ENCODE peak calls at places on chromosomes 5 and 9, in seven cellular contexts. N is neuronal stem cell, E is mesendoderm, M is mesenchymal stem cell, U is H1, W is H9, L is trophoblast cell. T is an unnamed sample.
A peak's percentile ranks its signal among the peaks of the same experiment; 100 is the strongest.

GRCh38 chr5:2627867-2628266 is 123.6 kb downstream of the IRX2 start:
- DNase-seq in W (no peak), N (no peak), E (no peak), M (no peak), U (no peak), L (no peak), T (no peak)

GRCh38 chr9:90433398-90433890 is 209.2 kb downstream of the DIRAS2 start:
- DNase-seq in E (peak; percentile 98), L (peak; percentile 70), N (peak; percentile 79), W (peak; percentile 92), U (peak; percentile 88), M (peak; percentile 70), T (no peak)

GRCh38 chr5:73764996-73765395 is 139.0 kb downstream of the ARHGEF28 start:
- DNase-seq in N (no peak), M (no peak), U (no peak), L (no peak), E (no peak), W (no peak), T (no peak)

GRCh38 chr9:78613006-78613405 is 316.1 kb downstream of the PSAT1 start:
- DNase-seq in N (no peak), M (no peak), U (no peak), W (no peak), E (no peak), L (no peak), T (no peak)

GRCh38 chr5:132753135-132753987 is 6.1 kb downstream of the CCNI2 start:
- DNase-seq in W (peak; percentile 48), U (no peak), N (no peak), M (no peak), L (no peak), E (peak; percentile 36), T (no peak)

GRCh38 chr5:178322736-178323540 is 90.3 kb upstream of the PHYKPL start:
- DNase-seq in W (no peak), L (no peak), E (no peak), N (no peak), U (no peak), M (no peak), T (no peak)

GRCh38 chr5:65475336-65475735 is 6.4 kb downstream of the ADAMTS6 start:
- DNase-seq in W (no peak), E (no peak), M (no peak), U (no peak), L (no peak), N (no peak), T (no peak)

GRCh38 chr5:1519631-1520141 is 4.1 kb downstream of the LPCAT1 start:
- DNase-seq in M (no peak), W (no peak), U (no peak), N (no peak), E (no peak), L (no peak), T (no peak)

GRCh38 chr5:139982975-139983240 is 60.2 kb downstream of the NRG2 start:
- DNase-seq in N (no peak), W (no peak), E (peak; percentile 90), M (peak; percentile 26), U (no peak), L (no peak), T (no peak)

GRCh38 chr5:181188700-181189362 is 16.2 kb downstream of the TRIM7 start:
- DNase-seq in E (peak; percentile 85), W (peak; percentile 82), M (peak; percentile 87), L (peak; percentile 89), N (peak; percentile 90), U (no peak), T (peak; percentile 66)

GRCh38 chr9:25678846-25679360 is 659 bp upstream of the TUSC1 start:
- DNase-seq in N (no peak), U (no peak), M (no peak), L (no peak), W (no peak), E (no peak), T (peak; percentile 16)

GRCh38 chr5:30831123-30831522 is 362.4 kb upstream of the CDH6 start:
- DNase-seq in U (no peak), W (no peak), E (no peak), M (no peak), L (no peak), N (no peak), T (no peak)

GRCh38 chr5:139186293-139186692 is 11.9 kb downstream of the SIL1 start:
- DNase-seq in W (no peak), U (no peak), N (no peak), M (no peak), L (no peak), E (no peak), T (no peak)

DNA sequence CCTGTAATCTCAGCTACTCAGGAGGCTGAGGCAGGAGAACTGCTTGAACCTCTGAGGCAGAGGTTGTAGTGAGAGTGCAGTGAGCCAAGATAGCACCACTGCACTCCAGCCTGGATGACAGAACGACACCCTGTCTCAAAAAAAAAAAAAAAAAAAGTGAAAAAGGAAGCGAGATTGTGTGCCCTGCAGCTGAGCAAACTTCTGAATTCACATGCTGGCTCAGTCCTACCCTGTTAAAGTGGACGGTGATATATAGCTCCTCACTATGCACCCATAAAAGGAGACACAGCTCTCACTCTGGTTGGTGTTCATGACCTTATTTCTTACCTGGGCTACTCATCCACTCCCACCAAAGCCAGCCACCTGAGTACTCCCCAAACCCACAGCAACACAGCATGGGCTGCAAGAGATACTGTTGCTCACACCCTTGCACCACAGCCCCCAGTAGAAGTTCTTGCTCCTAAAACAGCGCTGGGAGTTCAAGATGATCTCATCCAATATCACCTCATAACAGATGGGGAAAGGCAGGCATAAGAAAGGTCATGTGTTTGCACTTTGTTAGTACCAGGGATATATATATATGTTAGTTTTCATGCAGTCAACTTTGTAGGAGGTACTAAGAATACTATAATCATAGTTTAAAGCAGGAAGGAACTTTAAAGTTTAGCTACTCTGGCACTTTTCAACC is 4.1 kb downstream of the TTLL11 start:
- DNase-seq in N (no peak), L (no peak), W (no peak), E (no peak), U (no peak), M (no peak), T (no peak)
- H2AK5ac ChIP-seq in N (no peak overlapping the region), L (no peak overlapping the region), W (no peak overlapping the region), E (no peak overlapping the region), U (no peak overlapping the region), M (no peak overlapping the region), T (no peak overlapping the region)

GRCh38 chr5:91639744-91640143 is 256.6 kb upstream of the ARRDC3 start:
- DNase-seq in U (no peak), W (no peak), M (no peak), E (no peak), L (no peak), N (no peak), T (no peak)

GRCh38 chr5:91645347-91645746 is 262.2 kb upstream of the ARRDC3 start:
- DNase-seq in M (no peak), U (no peak), L (no peak), W (no peak), E (no peak), N (no peak), T (no peak)

GRCh38 chr5:91641730-91642350 is 258.7 kb upstream of the ARRDC3 start:
- DNase-seq in L (no peak), W (no peak), N (peak; percentile 62), E (peak; percentile 57), M (peak; percentile 57), U (no peak), T (peak; percentile 41)

GRCh38 chr5:91643796-91644195 is 260.7 kb upstream of the ARRDC3 start:
- DNase-seq in L (no peak), M (no peak), W (no peak), N (no peak), E (no peak), U (no peak), T (peak; percentile 16)

GRCh38 chr5:91642592-91642991 is 259.5 kb upstream of the ARRDC3 start:
- DNase-seq in U (no peak), M (no peak), N (no peak), W (no peak), E (no peak), L (no peak), T (no peak)
- H2AK5ac ChIP-seq in U (no peak overlapping the region), M (no peak overlapping the region), N (no peak overlapping the region), W (no peak overlapping the region), E (no peak overlapping the region), L (no peak overlapping the region), T (no peak overlapping the region)

GRCh38 chr9:111843971-111844370 is 49.2 kb upstream of the SHOC1 start:
- DNase-seq in U (no peak), E (no peak), N (no peak), M (no peak), L (no peak), W (no peak), T (no peak)
- H2AK5ac ChIP-seq in U (no peak overlapping the region), E (no peak overlapping the region), N (no peak overlapping the region), M (no peak overlapping the region), L (no peak overlapping the region), W (no peak overlapping the region), T (peak overlapping the region; percentile 65)

GRCh38 chr5:159571501-159572244 is 241.4 kb upstream of the IL12B start:
- DNase-seq in U (no peak), M (no peak), W (no peak), N (no peak), E (peak; percentile 78), L (peak; percentile 94), T (no peak)

GRCh38 chr5:159567461-159567860 is 237.2 kb upstream of the IL12B start:
- DNase-seq in U (no peak), N (no peak), M (no peak), W (no peak), L (peak; percentile 44), E (no peak), T (no peak)
- H2AK5ac ChIP-seq in U (no peak overlapping the region), N (no peak overlapping the region), M (no peak overlapping the region), W (no peak overlapping the region), L (no peak overlapping the region), E (no peak overlapping the region), T (no peak overlapping the region)

GRCh38 chr9:16309350-16310271 is 560.9 kb downstream of the BNC2 start:
- DNase-seq in E (no peak), U (no peak), N (peak; percentile 56), M (no peak), W (peak; percentile 22), L (peak; percentile 73), T (peak; percentile 23)

GRCh38 chr9:16312962-16313546 is 557.4 kb downstream of the BNC2 start:
- DNase-seq in M (no peak), U (no peak), W (peak; percentile 4), N (no peak), E (no peak), L (no peak), T (no peak)

GRCh38 chr9:16308645-16309044 is 561.8 kb downstream of the BNC2 start:
- DNase-seq in M (no peak), N (no peak), E (no peak), L (no peak), U (no peak), W (peak; percentile 7), T (no peak)

GRCh38 chr9:16312116-16312515 is 558.4 kb downstream of the BNC2 start:
- DNase-seq in N (no peak), W (peak; percentile 15), M (no peak), L (no peak), E (peak; percentile 39), U (no peak), T (no peak)

GRCh38 chr9:16310288-16311145 is 560.0 kb downstream of the BNC2 start:
- DNase-seq in M (no peak), L (no peak), N (no peak), E (peak; percentile 16), W (peak; percentile 33), U (no peak), T (no peak)
- H2AK5ac ChIP-seq in M (no peak overlapping the region), L (no peak overlapping the region), N (no peak overlapping the region), E (no peak overlapping the region), W (no peak overlapping the region), U (no peak overlapping the region), T (no peak overlapping the region)